ENCODE peak calls at places on chromosomes 12 and 14, in four cellular contexts. M, L, S and D are unnamed samples.

GRCh38 chr12:52005903-52006703 is 643 bp upstream of the TAMALIN start:
- DNase-seq in M (no peak), L (peak), S (no peak), D (peak)

GRCh38 chr14:63174760-63175191 is 29.5 kb upstream of the RHOJ start:
- DNase-seq in M (no peak), L (no peak), S (no peak), D (peak)

GRCh38 chr12:96034631-96035282 is 630 bp downstream of the LTA4H start:
- DNase-seq in M (peak), L (peak), S (no peak), D (peak)

GRCh38 chr12:69687390-69687789 is 11.7 kb downstream of the BEST3 start:
- DNase-seq in M (no peak), L (no peak), S (no peak), D (no peak)

GRCh38 chr12:57089259-57090245 is 638 bp downstream of the NAB2 start:
- DNase-seq in M (peak), L (peak), S (no peak), D (peak)

GRCh38 chr12:27277846-27278260 is 33.8 kb downstream of the STK38L start:
- DNase-seq in M (peak), L (no peak), S (no peak), D (no peak)

GRCh38 chr14:34251662-34252061 is 210.4 kb downstream of the SPTSSA start:
- DNase-seq in M (no peak), L (no peak), S (no peak), D (no peak)

GRCh38 chr12:111581434-111582132 is 17.5 kb downstream of the ATXN2 start:
- DNase-seq in M (no peak), L (no peak), S (no peak), D (no peak)

GRCh38 chr12:29103539-29103974 is 45.5 kb upstream of the FAR2 start:
- DNase-seq in M (peak), L (no peak), S (peak), D (no peak)